ENCODE peak calls at places on chromosomes 4 and X, in five cellular contexts. O is K562, C is SK-N-SH, W is HCT116, Q is HepG2. D is an unnamed sample.

GRCh38 chr4:184645904-184646610 is 3.2 kb downstream of the CASP3 start:
- DNase-seq in O (no peak), C (no peak), W (no peak), Q (no peak), D (peak; percentile 4)

GRCh38 chrX:19237919-19238318 is 105.8 kb upstream of the PDHA1 start:
- DNase-seq in O (no peak), C (no peak), W (no peak), Q (no peak), D (no peak)

GRCh38 chr4:113574636-113575103 is 186.9 kb downstream of the CAMK2D start:
- DNase-seq in O (no peak), C (no peak), W (no peak), Q (no peak), D (no peak)

GRCh38 chr4:30802622-30803323 is 82.6 kb downstream of the PCDH7 start:
- DNase-seq in O (no peak), C (no peak), W (peak; percentile 88), Q (no peak), D (peak; percentile 13)

GRCh38 chrX:103774070-103774642 is 2.5 kb upstream of the PLP1 start:
- DNase-seq in O (no peak), C (peak; percentile 28), W (peak; percentile 8), Q (peak; percentile 1), D (peak; percentile 57)

GRCh38 chr4:3530663-3531254 is 1.5 kb downstream of the LRPAP1 start:
- DNase-seq in O (no peak), C (no peak), W (no peak), Q (no peak), D (no peak)

GRCh38 chr4:41213563-41214157 is 682 bp downstream of the APBB2 start:
- DNase-seq in O (no peak), C (no peak), W (no peak), Q (no peak), D (peak; percentile 4)

GRCh38 chrX:153628129-153628528 is 18.9 kb upstream of the DUSP9 start:
- DNase-seq in O (no peak), C (no peak), W (no peak), Q (no peak), D (no peak)

GRCh38 chr4:4386736-4387392 is at the start of gene NSG1:
- DNase-seq in O (peak; percentile 42), C (no peak), W (no peak), Q (no peak), D (peak; percentile 41)

GRCh38 chr4:25702848-25703247 is 47.2 kb downstream of the SLC34A2 start:
- DNase-seq in O (no peak), C (no peak), W (no peak), Q (no peak), D (no peak)

GRCh38 chr4:189237340-189237739 is 703.3 kb upstream of the FRG1 start:
- DNase-seq in O (no peak), C (peak; percentile 6), W (no peak), Q (no peak), D (no peak)

GRCh38 chr4:188086858-188087257 is 22.5 kb downstream of the TRIML2 start:
- DNase-seq in O (no peak), C (no peak), W (no peak), Q (no peak), D (no peak)

GRCh38 chrX:118552501-118552900 is 56.9 kb downstream of the DOCK11 start:
- DNase-seq in O (no peak), C (no peak), W (peak; percentile 21), Q (no peak), D (no peak)

GRCh38 chr4:170229021-170229420 is 139.3 kb upstream of the AADAT start:
- DNase-seq in O (no peak), C (no peak), W (no peak), Q (no peak), D (no peak)
- TF ChIP-seq JUND in O (no peak), C (no peak), W (no peak), Q (no peak), D (no peak)

DNA sequence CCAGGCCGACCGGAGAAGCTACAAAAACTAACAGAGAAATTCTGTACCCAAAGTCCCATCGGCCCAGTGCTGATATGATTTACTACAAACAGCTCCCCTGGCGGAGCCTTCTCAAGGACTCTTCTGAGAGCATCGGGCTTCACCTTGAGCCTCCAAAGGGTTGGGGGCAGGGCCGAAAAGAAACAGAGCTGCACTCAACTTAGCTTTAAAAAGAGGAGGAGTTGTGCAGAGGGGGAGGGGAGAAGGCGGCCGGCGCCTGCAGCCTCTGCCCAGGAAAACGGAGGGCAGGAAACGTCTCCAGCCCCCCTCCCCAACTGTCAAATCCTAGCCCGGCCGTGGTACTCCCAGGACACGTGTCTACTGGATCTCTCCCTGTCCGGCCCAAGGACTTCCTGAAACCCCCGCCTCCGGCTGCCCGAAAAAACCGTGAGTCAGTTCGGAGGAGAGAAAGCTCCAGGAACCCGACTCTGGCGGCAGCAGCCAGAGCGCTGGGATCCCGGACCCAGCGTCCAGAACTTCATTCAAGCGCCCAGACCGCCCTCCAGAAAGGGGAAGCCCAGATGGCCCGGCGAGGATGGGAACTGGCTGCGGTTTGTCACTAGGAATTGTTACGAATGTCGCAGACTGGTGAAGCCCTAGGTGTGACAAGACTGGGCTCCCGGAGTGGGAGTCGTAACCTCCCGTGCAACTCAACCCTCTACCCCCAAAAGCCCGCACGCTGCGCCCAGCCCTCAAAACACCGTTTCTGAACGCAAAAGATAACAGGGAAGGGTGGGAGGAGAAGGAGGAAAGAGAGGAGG is 1.0 kb downstream of the ADAMTS3 start:
- DNase-seq in O (peak; percentile 72), C (peak; percentile 69), W (no peak), Q (peak; percentile 3), D (peak; percentile 46)
- TF ChIP-seq JUND in O (peak; percentile 47), C (peak; percentile 13), W (no peak), Q (no peak), D (no peak)

DNA sequence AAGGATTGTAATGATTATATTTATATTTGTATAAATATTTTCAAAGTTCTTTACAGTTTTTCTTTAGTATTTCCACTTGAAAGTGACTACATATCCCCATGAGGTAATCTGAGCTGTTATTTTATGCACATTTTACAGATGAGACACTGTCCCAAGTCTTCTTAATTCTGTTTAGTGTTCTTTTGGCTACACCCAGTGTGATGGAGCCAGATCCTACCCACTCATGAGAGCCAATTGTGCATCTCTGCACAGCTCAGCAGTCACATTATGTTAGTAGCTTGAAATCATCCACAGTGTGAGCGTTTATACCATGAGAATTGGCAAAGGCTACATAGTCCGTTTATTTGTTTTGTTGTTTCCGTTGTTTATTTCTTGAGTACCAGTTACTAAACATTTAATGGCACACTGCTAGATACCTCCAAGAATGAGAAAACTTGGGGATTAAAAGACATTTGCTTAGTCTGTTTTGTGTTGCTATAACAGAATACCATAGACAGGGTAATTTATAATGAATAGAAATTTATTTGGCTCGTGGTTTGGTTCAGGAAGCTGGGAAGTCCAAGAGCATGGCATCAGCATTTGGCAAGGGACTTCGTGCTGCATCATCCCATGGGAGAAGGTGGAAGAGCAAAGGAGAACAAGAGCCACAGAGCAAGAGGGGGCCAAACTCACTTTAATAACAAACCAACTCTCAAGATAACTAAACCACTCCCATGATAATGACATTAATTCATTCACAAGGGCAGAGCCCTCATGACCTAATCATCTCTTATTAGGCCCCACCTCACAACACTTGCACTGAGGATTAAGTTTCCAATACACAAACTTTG is 113.1 kb upstream of the ATXN3L start:
- DNase-seq in O (no peak), C (no peak), W (no peak), Q (no peak), D (no peak)
- TF ChIP-seq JUND in O (no peak), C (peak; percentile 52), W (no peak), Q (no peak), D (no peak)

GRCh38 chr4:110512901-110513300 is 36.9 kb downstream of the ENPEP start:
- DNase-seq in O (no peak), C (no peak), W (no peak), Q (no peak), D (no peak)

GRCh38 chr4:110514889-110515479 is 39.0 kb downstream of the ENPEP start:
- DNase-seq in O (peak; percentile 18), C (peak; percentile 16), W (peak; percentile 34), Q (peak; percentile 30), D (peak; percentile 42)

GRCh38 chr4:110516106-110516922 is 40.4 kb downstream of the ENPEP start:
- DNase-seq in O (peak; percentile 56), C (peak; percentile 37), W (peak; percentile 72), Q (peak; percentile 68), D (peak; percentile 80)

GRCh38 chr4:110518889-110519490 is 43.0 kb downstream of the ENPEP start:
- DNase-seq in O (peak; percentile 35), C (peak; percentile 15), W (no peak), Q (peak; percentile 12), D (peak; percentile 36)

GRCh38 chr4:110515676-110516075 is 39.7 kb downstream of the ENPEP start:
- DNase-seq in O (no peak), C (no peak), W (no peak), Q (no peak), D (peak; percentile 21)
- TF ChIP-seq JUND in O (no peak), C (no peak), W (no peak), Q (no peak), D (no peak)

DNA sequence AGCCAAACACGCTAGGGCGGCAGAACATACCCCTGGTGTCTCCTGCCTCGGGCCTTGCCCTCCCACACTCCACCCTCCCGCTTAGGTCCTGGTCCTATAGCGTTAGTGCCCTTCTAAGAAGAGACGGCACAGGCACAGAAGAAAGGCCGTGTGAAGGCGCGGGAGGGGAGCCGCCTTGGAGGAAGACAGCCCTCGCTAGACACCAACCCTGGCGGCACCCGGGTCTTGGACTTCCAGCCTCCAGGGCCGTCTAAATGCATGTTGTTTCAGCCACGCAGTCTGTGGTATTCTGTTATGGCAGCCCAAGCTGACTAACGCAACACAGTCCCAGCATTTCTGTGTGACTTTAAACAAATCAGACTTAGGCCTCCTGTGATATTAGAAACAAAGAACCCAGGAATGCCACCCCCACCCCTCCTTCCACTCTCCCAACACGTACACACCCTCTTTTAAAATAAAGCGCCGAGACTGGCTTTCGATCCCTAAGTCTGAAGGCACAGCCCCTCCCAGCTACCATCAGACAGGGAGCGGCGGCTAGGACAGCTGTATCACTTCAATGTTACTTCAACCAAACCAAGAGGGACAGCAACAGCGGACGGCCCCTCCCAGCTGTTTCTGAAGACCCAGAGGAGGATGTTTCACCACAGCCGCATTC is 128.0 kb downstream of the AFAP1 start:
- DNase-seq in O (no peak), C (no peak), W (no peak), Q (no peak), D (no peak)
- TF ChIP-seq JUND in O (no peak), C (no peak), W (no peak), Q (no peak), D (no peak)

DNA sequence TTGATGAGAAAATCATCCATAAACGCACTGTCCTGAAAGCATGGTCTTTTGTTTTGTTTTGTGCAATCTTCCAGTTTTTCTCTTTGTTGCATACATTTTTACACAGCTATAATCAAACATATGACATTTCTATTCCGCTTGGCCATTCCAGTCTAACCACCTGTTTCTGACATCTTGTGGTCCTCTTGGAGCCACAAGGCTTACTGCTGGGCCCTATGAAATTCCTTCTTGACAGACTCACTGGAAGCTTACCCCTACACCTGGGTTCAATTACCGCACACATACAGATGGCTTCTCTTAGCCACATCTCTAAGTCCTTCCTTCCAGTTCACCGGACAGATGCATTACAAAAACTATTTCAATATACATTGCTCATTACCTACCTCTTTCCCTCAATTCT is 72.4 kb downstream of the PAPSS1 start:
- DNase-seq in O (no peak), C (no peak), W (no peak), Q (no peak), D (no peak)
- TF ChIP-seq JUND in O (no peak), C (no peak), W (no peak), Q (no peak), D (no peak)

GRCh38 chr4:39591290-39591689 is 47.4 kb downstream of the SMIM14 start:
- DNase-seq in O (no peak), C (no peak), W (no peak), Q (peak; percentile 28), D (peak; percentile 37)
- TF ChIP-seq JUND in O (no peak), C (no peak), W (no peak), Q (no peak), D (no peak)